ENCODE peak calls at places on chromosomes 1 and 21, in nine cellular contexts. T is neuronal stem cell; V is effector memory CD4-positive, alpha-beta T cell; X is CD8-positive, alpha-beta T cell; M is heart left ventricle; B is left ventricle myocardium inferior; G is breast epithelium; N is CD4-positive, CD25-positive, alpha-beta regulatory T cell; Q is right cardiac atrium. U is an unnamed sample.

GRCh38 chr1:183023146-183023600 is at the start of gene LAMC1:
- DNase-seq in T (peak), V (no peak), X (peak), M (peak), B (peak), G (peak), N (no peak), Q (peak), U (peak)

GRCh38 chr1:6646499-6647148 is 22.0 kb downstream of the THAP3 start:
- DNase-seq in T (no peak), V (no peak), X (peak), M (no peak), B (no peak), G (no peak), N (peak), Q (no peak), U (no peak)

GRCh38 chr1:66090863-66091457 is 298.3 kb downstream of the PDE4B start:
- DNase-seq in T (peak), V (no peak), X (no peak), M (no peak), B (no peak), G (no peak), N (peak), Q (no peak), U (no peak)

GRCh38 chr1:182962554-182963115 is 9.7 kb upstream of the SHCBP1L start:
- DNase-seq in T (peak), V (no peak), X (no peak), M (peak), B (peak), G (peak), N (peak), Q (peak), U (peak)

GRCh38 chr1:157968951-157969350 is 24.5 kb upstream of the KIRREL1 start:
- DNase-seq in T (no peak), V (no peak), X (no peak), M (no peak), B (no peak), G (no peak), N (no peak), Q (no peak), U (no peak)

GRCh38 chr1:230109871-230110667 is 43.0 kb downstream of the GALNT2 start:
- DNase-seq in T (no peak), V (no peak), X (peak), M (no peak), B (no peak), G (no peak), N (peak), Q (no peak), U (no peak)

GRCh38 chr21:42674351-42674940 is 21.0 kb downstream of the PDE9A start:
- DNase-seq in T (peak), V (no peak), X (no peak), M (peak), B (peak), G (no peak), N (no peak), Q (peak), U (no peak)

GRCh38 chr1:58047265-58047858 is 499.2 kb downstream of the OMA1 start:
- DNase-seq in T (no peak), V (no peak), X (no peak), M (no peak), B (no peak), G (no peak), N (peak), Q (peak), U (no peak)

GRCh38 chr1:30805301-30806003 is 47.9 kb upstream of the LAPTM5 start:
- DNase-seq in T (no peak), V (no peak), X (no peak), M (no peak), B (no peak), G (no peak), N (no peak), Q (no peak), U (no peak)

GRCh38 chr1:84373446-84374141 is 24.7 kb upstream of the DNASE2B start:
- DNase-seq in T (no peak), V (no peak), X (no peak), M (no peak), B (no peak), G (no peak), N (no peak), Q (no peak), U (no peak)

GRCh38 chr21:26489781-26490180 is 83.3 kb downstream of the CYYR1 start:
- DNase-seq in T (no peak), V (no peak), X (no peak), M (no peak), B (no peak), G (no peak), N (no peak), Q (no peak), U (no peak)

GRCh38 chr1:230099435-230099834 is 32.4 kb downstream of the GALNT2 start:
- DNase-seq in T (no peak), V (no peak), X (no peak), M (no peak), B (no peak), G (no peak), N (no peak), Q (no peak), U (no peak)

GRCh38 chr1:210437781-210438180 is 109.1 kb downstream of the HHAT start:
- DNase-seq in T (no peak), V (no peak), X (no peak), M (no peak), B (no peak), G (no peak), N (no peak), Q (no peak), U (no peak)

GRCh38 chr21:45821315-45822001 is 160.1 kb upstream of the COL6A1 start:
- DNase-seq in T (no peak), V (no peak), X (no peak), M (no peak), B (no peak), G (no peak), N (no peak), Q (peak), U (no peak)

GRCh38 chr1:53554592-53555305 is 95.5 kb downstream of the DMRTB1 start:
- DNase-seq in T (no peak), V (no peak), X (no peak), M (no peak), B (no peak), G (no peak), N (no peak), Q (peak), U (peak)

GRCh38 chr21:34593954-34594531 is 20.9 kb downstream of the RCAN1 start:
- DNase-seq in T (no peak), V (no peak), X (no peak), M (no peak), B (no peak), G (no peak), N (no peak), Q (no peak), U (no peak)

GRCh38 chr1:97412155-97412554 is 508.7 kb downstream of the DPYD start:
- DNase-seq in T (no peak), V (no peak), X (no peak), M (no peak), B (no peak), G (no peak), N (no peak), Q (no peak), U (no peak)

GRCh38 chr1:227848430-227848932 is 33.0 kb downstream of the PRSS38 start:
- DNase-seq in T (no peak), V (no peak), X (no peak), M (no peak), B (no peak), G (no peak), N (no peak), Q (no peak), U (no peak)

GRCh38 chr1:178818416-178818815 is 52.5 kb downstream of the ANGPTL1 start:
- DNase-seq in T (no peak), V (no peak), X (no peak), M (no peak), B (no peak), G (no peak), N (no peak), Q (no peak), U (no peak)

GRCh38 chr21:38297193-38297592 is 40.4 kb downstream of the KCNJ15 start:
- DNase-seq in T (no peak), V (no peak), X (no peak), M (no peak), B (no peak), G (peak), N (no peak), Q (no peak), U (no peak)

GRCh38 chr1:199742547-199742946 is 285.0 kb upstream of the NR5A2 start:
- DNase-seq in T (no peak), V (no peak), X (no peak), M (no peak), B (no peak), G (no peak), N (no peak), Q (no peak), U (no peak)

GRCh38 chr1:53739109-53739681 is at the start of gene GLIS1:
- DNase-seq in T (peak), V (no peak), X (peak), M (peak), B (peak), G (peak), N (peak), Q (peak), U (peak)

GRCh38 chr1:214448536-214448935 is 102.9 kb downstream of the PTPN14 start:
- DNase-seq in T (no peak), V (no peak), X (no peak), M (no peak), B (no peak), G (no peak), N (no peak), Q (no peak), U (no peak)
- H3K27ac ChIP-seq in T (no peak), V (no peak), X (no peak), M (no peak), B (no peak), G (no peak), N (no peak), Q (no peak), U (no peak)

GRCh38 chr21:28256420-28256831 is 736.3 kb downstream of the LTN1 start:
- DNase-seq in T (no peak), V (no peak), X (no peak), M (no peak), B (no peak), G (no peak), N (no peak), Q (no peak), U (no peak)
- H3K27ac ChIP-seq in T (no peak), V (no peak), X (no peak), M (no peak), B (no peak), G (no peak), N (no peak), Q (no peak), U (no peak)

GRCh38 chr1:161549652-161550051 is at the start of gene FCGR3A:
- DNase-seq in T (no peak), V (no peak), X (no peak), M (no peak), B (no peak), G (no peak), N (no peak), Q (no peak), U (no peak)
- H3K27ac ChIP-seq in T (no peak), V (no peak), X (no peak), M (no peak), B (peak), G (no peak), N (no peak), Q (peak), U (peak)

GRCh38 chr1:15211424-15211823 is 35.6 kb upstream of the FHAD1 start:
- DNase-seq in T (no peak), V (no peak), X (no peak), M (no peak), B (no peak), G (no peak), N (no peak), Q (no peak), U (no peak)

GRCh38 chr1:15214507-15214906 is 32.5 kb upstream of the FHAD1 start:
- DNase-seq in T (peak), V (no peak), X (no peak), M (peak), B (peak), G (no peak), N (no peak), Q (no peak), U (no peak)

GRCh38 chr1:15212216-15212988 is 34.6 kb upstream of the FHAD1 start:
- DNase-seq in T (no peak), V (no peak), X (no peak), M (no peak), B (no peak), G (no peak), N (no peak), Q (no peak), U (no peak)

GRCh38 chr1:15213333-15213732 is 33.7 kb upstream of the FHAD1 start:
- DNase-seq in T (peak), V (no peak), X (no peak), M (no peak), B (no peak), G (no peak), N (no peak), Q (no peak), U (no peak)

GRCh38 chr1:15212989-15213291 is 34.1 kb upstream of the FHAD1 start:
- DNase-seq in T (no peak), V (no peak), X (no peak), M (no peak), B (no peak), G (no peak), N (no peak), Q (no peak), U (no peak)
- H3K27ac ChIP-seq in T (peak), V (no peak), X (no peak), M (no peak), B (peak), G (no peak), N (no peak), Q (no peak), U (peak)

GRCh38 chr1:160209656-160210046 is 4.5 kb downstream of the PEA15 start:
- DNase-seq in T (peak), V (no peak), X (no peak), M (peak), B (peak), G (no peak), N (no peak), Q (peak), U (no peak)

GRCh38 chr1:160208179-160209040 is 3.2 kb downstream of the PEA15 start:
- DNase-seq in T (no peak), V (no peak), X (no peak), M (no peak), B (peak), G (no peak), N (no peak), Q (peak), U (no peak)

GRCh38 chr1:160209041-160209655 is 4.0 kb downstream of the PEA15 start:
- DNase-seq in T (no peak), V (no peak), X (no peak), M (no peak), B (no peak), G (no peak), N (no peak), Q (no peak), U (no peak)

GRCh38 chr1:160210563-160210962 is 5.4 kb downstream of the PEA15 start:
- DNase-seq in T (no peak), V (no peak), X (no peak), M (no peak), B (no peak), G (no peak), N (no peak), Q (no peak), U (no peak)

DNA sequence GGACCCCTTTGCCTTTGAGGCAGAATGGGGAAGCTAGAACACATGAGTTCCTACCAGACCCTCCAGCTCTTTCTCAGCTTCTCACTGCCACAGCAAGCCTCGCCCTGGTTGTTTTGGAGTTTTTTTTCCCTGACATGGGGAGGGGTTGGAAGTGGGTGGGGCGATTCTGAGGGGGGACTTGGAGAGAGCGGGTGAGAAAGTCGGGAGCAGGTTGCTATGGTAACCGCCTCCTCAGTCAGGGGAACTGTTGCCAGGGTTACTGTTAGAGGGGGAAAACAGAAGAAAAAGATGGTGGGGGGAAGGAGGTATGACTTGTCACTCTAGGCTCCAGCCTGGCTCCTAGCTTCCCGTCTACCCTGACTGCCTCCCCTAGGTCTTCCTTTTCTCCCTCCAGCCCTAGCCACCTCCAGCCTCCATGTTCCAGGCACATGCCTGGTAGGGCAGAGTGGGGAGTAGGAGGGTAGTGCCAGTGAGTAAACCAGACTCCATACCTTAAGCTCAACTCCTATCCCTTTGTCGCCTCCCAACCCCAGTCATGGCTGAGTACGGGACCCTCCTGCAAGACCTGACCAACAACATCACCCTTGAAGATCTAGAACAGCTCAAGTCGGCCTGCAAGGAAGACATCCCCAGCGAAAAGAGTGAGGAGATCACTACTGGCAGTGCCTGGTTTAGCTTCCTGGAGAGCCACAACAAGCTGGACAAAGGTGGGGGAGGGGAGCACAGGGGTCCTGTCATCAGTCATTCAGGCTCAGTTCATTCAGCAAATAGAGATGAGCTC is 6.0 kb downstream of the PEA15 start:
- DNase-seq in T (peak), V (no peak), X (no peak), M (no peak), B (no peak), G (no peak), N (no peak), Q (no peak), U (no peak)
- H3K27ac ChIP-seq in T (peak), V (no peak), X (no peak), M (peak), B (peak), G (peak), N (no peak), Q (no peak), U (peak)

GRCh38 chr1:22507582-22507981 is 55.7 kb upstream of the EPHA8 start:
- DNase-seq in T (no peak), V (no peak), X (no peak), M (no peak), B (no peak), G (no peak), N (no peak), Q (no peak), U (no peak)
- H3K27ac ChIP-seq in T (no peak), V (no peak), X (no peak), M (no peak), B (no peak), G (no peak), N (no peak), Q (no peak), U (no peak)

DNA sequence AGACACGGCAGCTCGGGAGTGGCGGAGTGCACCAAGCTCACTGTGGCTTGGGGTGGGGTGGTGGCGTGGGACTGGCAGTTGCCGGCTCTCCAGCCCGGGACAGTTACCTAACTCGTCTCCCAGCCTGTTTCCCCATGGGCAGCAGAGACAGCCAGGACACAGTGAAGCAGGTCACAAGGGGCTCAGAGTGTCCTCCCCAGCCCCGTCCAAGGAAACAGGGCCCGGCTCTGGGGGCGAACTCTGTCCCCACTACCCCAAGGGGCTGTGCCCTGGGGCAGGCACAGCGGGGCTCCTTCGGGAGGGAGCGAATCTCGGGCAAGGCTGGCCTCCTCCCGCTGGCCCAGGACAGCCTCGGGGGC is 762 bp downstream of the GPR157 start:
- DNase-seq in T (no peak), V (no peak), X (no peak), M (peak), B (peak), G (peak), N (no peak), Q (peak), U (peak)
- H3K27ac ChIP-seq in T (no peak), V (peak), X (peak), M (peak), B (peak), G (peak), N (no peak), Q (peak), U (peak)

GRCh38 chr1:150111670-150112069 is 38.0 kb upstream of the PLEKHO1 start:
- DNase-seq in T (no peak), V (no peak), X (no peak), M (no peak), B (no peak), G (no peak), N (no peak), Q (no peak), U (no peak)

GRCh38 chr1:150115121-150115520 is 34.6 kb upstream of the PLEKHO1 start:
- DNase-seq in T (no peak), V (no peak), X (no peak), M (no peak), B (no peak), G (no peak), N (no peak), Q (no peak), U (no peak)

GRCh38 chr1:150106331-150106730 is 38.8 kb downstream of the VPS45 start:
- DNase-seq in T (no peak), V (no peak), X (peak), M (no peak), B (no peak), G (no peak), N (peak), Q (no peak), U (no peak)

GRCh38 chr1:150110066-150110465 is 39.6 kb upstream of the PLEKHO1 start:
- DNase-seq in T (no peak), V (no peak), X (no peak), M (no peak), B (no peak), G (no peak), N (peak), Q (no peak), U (no peak)

DNA sequence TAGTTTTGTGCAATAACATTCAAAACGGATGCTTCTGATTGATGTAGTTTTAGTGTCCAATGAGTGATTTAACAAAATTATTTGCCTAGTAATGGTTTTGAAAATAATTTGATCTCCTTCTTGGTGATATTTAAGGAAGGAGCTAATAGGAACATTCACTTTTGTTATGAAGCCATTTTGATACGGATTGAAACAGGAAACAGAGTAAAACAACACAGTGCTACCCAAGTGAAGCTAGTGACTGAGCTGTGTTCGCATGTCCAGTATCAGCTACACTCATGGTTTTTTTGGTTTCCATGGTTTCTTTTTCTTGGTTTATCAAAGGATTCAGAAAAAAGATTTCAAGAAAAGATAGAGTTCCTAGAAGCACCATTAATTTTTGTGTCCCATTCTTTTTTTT is 40.1 kb upstream of the PLEKHO1 start:
- DNase-seq in T (no peak), V (no peak), X (no peak), M (no peak), B (no peak), G (no peak), N (peak), Q (no peak), U (no peak)
- H3K27ac ChIP-seq in T (no peak), V (peak), X (peak), M (peak), B (peak), G (no peak), N (peak), Q (no peak), U (peak)

U was measured in lower lobe of right lung.